ENCODE peak calls at places on chromosomes 12 and 14, in four cellular contexts. One of them, this sample, is unnamed.

GRCh38 chr14:101581806-101582205 is 20.5 kb downstream of the DIO3 start:
- DNase-seq in SK-N-SH: no peak
- DNase-seq in HepG2: no peak
- DNase-seq in GM12878: no peak
- DNase-seq in this sample: no peak

GRCh38 chr14:68978550-68978911 is 571 bp downstream of the ACTN1 start:
- DNase-seq in HepG2: no peak
- DNase-seq in GM12878: no peak
- DNase-seq in SK-N-SH: peak
- DNase-seq in this sample: peak

GRCh38 chr12:105274571-105274970 is 38.6 kb upstream of the APPL2 start:
- DNase-seq in GM12878: no peak
- DNase-seq in HepG2: no peak
- DNase-seq in SK-N-SH: no peak
- DNase-seq in this sample: no peak

GRCh38 chr12:110819150-110819549 is 27.6 kb upstream of the CCDC63 start:
- DNase-seq in GM12878: no peak
- DNase-seq in SK-N-SH: no peak
- DNase-seq in HepG2: no peak
- DNase-seq in this sample: no peak

GRCh38 chr12:109513977-109514376 is 36.5 kb downstream of the UBE3B start:
- DNase-seq in GM12878: no peak
- DNase-seq in SK-N-SH: no peak
- DNase-seq in HepG2: no peak
- DNase-seq in this sample: no peak

GRCh38 chr14:56115471-56115870 is 2.7 kb upstream of the PELI2 start:
- DNase-seq in GM12878: no peak
- DNase-seq in SK-N-SH: no peak
- DNase-seq in HepG2: no peak
- DNase-seq in this sample: no peak

GRCh38 chr12:125145196-125145595 is 80.0 kb downstream of the AACS start:
- DNase-seq in HepG2: no peak
- DNase-seq in GM12878: no peak
- DNase-seq in SK-N-SH: no peak
- DNase-seq in this sample: no peak

GRCh38 chr12:101698782-101699347 is 1.4 kb downstream of the CHPT1 start:
- DNase-seq in HepG2: no peak
- DNase-seq in GM12878: no peak
- DNase-seq in SK-N-SH: peak
- DNase-seq in this sample: peak

GRCh38 chr12:50647479-50647878 is 116.4 kb upstream of the ATF1 start:
- DNase-seq in GM12878: no peak
- DNase-seq in HepG2: peak
- DNase-seq in SK-N-SH: no peak
- DNase-seq in this sample: no peak

GRCh38 chr14:24874514-24875202 is 175.3 kb downstream of the STXBP6 start:
- DNase-seq in SK-N-SH: no peak
- DNase-seq in HepG2: peak
- DNase-seq in GM12878: no peak
- DNase-seq in this sample: no peak

GRCh38 chr12:90854136-90854689 is 100.8 kb downstream of the CCER1 start:
- DNase-seq in GM12878: no peak
- DNase-seq in SK-N-SH: peak
- DNase-seq in HepG2: peak
- DNase-seq in this sample: no peak

GRCh38 chr14:104348741-104349140 is 210.4 kb downstream of the KIF26A start:
- DNase-seq in SK-N-SH: no peak
- DNase-seq in GM12878: no peak
- DNase-seq in HepG2: no peak
- DNase-seq in this sample: no peak

GRCh38 chr12:31705651-31706050 is 23.2 kb downstream of the AMN1 start:
- DNase-seq in HepG2: no peak
- DNase-seq in SK-N-SH: no peak
- DNase-seq in GM12878: no peak
- DNase-seq in this sample: no peak

GRCh38 chr12:117013726-117014125 is 85.5 kb downstream of the TESC start:
- DNase-seq in GM12878: no peak
- DNase-seq in HepG2: no peak
- DNase-seq in SK-N-SH: no peak
- DNase-seq in this sample: no peak

GRCh38 chr12:13000935-13001724 is 1.1 kb upstream of the HEBP1 start:
- DNase-seq in HepG2: peak
- DNase-seq in SK-N-SH: peak
- DNase-seq in GM12878: no peak
- DNase-seq in this sample: peak

GRCh38 chr12:1007994-1008393 is 17.0 kb downstream of the ERC1 start:
- DNase-seq in SK-N-SH: no peak
- DNase-seq in GM12878: no peak
- DNase-seq in HepG2: no peak
- DNase-seq in this sample: no peak

GRCh38 chr12:21773263-21773741 is 1.2 kb downstream of the KCNJ8 start:
- DNase-seq in HepG2: no peak
- DNase-seq in SK-N-SH: peak
- DNase-seq in GM12878: no peak
- DNase-seq in this sample: peak

GRCh38 chr14:68675233-68675577 is 117.7 kb downstream of the ZFP36L1 start:
- DNase-seq in GM12878: no peak
- DNase-seq in HepG2: peak
- DNase-seq in SK-N-SH: no peak
- DNase-seq in this sample: no peak

GRCh38 chr14:87000071-87000470 is 992.9 kb downstream of the GALC start:
- DNase-seq in HepG2: no peak
- DNase-seq in SK-N-SH: no peak
- DNase-seq in GM12878: no peak
- DNase-seq in this sample: no peak

GRCh38 chr12:26987634-26988424 is 26.4 kb downstream of the TM7SF3 start:
- DNase-seq in SK-N-SH: no peak
- DNase-seq in GM12878: no peak
- DNase-seq in HepG2: no peak
- DNase-seq in this sample: no peak

GRCh38 chr14:103735815-103736545 is 20.4 kb downstream of the ZFYVE21 start:
- DNase-seq in HepG2: no peak
- DNase-seq in GM12878: no peak
- DNase-seq in SK-N-SH: no peak
- DNase-seq in this sample: no peak

GRCh38 chr12:76449572-76449971 is 101.4 kb upstream of the BBS10 start:
- DNase-seq in SK-N-SH: no peak
- DNase-seq in GM12878: no peak
- DNase-seq in HepG2: no peak
- DNase-seq in this sample: no peak

GRCh38 chr12:20490213-20490612 is 121.9 kb downstream of the PDE3A start:
- DNase-seq in GM12878: no peak
- DNase-seq in SK-N-SH: no peak
- DNase-seq in HepG2: no peak
- DNase-seq in this sample: no peak

GRCh38 chr14:103404032-103404918 is 19.1 kb downstream of the MARK3 start:
- DNase-seq in HepG2: no peak
- DNase-seq in GM12878: no peak
- DNase-seq in SK-N-SH: no peak
- DNase-seq in this sample: no peak

GRCh38 chr12:43291516-43291915 is 260.5 kb downstream of the ADAMTS20 start:
- DNase-seq in SK-N-SH: no peak
- DNase-seq in GM12878: no peak
- DNase-seq in HepG2: no peak
- DNase-seq in this sample: no peak

GRCh38 chr12:76623929-76624328 is 64.4 kb upstream of the OSBPL8 start:
- DNase-seq in GM12878: no peak
- DNase-seq in SK-N-SH: no peak
- DNase-seq in HepG2: no peak
- DNase-seq in this sample: no peak

GRCh38 chr14:73457050-73457934 is 1.1 kb downstream of the NUMB start:
- DNase-seq in HepG2: no peak
- DNase-seq in GM12878: no peak
- DNase-seq in SK-N-SH: peak
- DNase-seq in this sample: no peak

GRCh38 chr14:71388862-71389261 is 481.6 kb downstream of the PCNX1 start:
- DNase-seq in HepG2: no peak
- DNase-seq in SK-N-SH: no peak
- DNase-seq in GM12878: no peak
- DNase-seq in this sample: no peak

GRCh38 chr12:89075890-89076591 is 276.3 kb downstream of the DUSP6 start:
- DNase-seq in GM12878: no peak
- DNase-seq in SK-N-SH: no peak
- DNase-seq in HepG2: no peak
- DNase-seq in this sample: no peak

GRCh38 chr14:88904864-88905263 is 80.4 kb downstream of the TTC8 start:
- DNase-seq in GM12878: no peak
- DNase-seq in SK-N-SH: peak
- DNase-seq in HepG2: no peak
- DNase-seq in this sample: no peak

GRCh38 chr12:121033625-121034349 is 5.3 kb downstream of the OASL start:
- DNase-seq in HepG2: no peak
- DNase-seq in SK-N-SH: no peak
- DNase-seq in GM12878: peak
- DNase-seq in this sample: no peak

GRCh38 chr12:70645494-70646317 is 8.5 kb upstream of the PTPRB start:
- DNase-seq in GM12878: no peak
- DNase-seq in HepG2: peak
- DNase-seq in SK-N-SH: no peak
- DNase-seq in this sample: peak

GRCh38 chr12:69354561-69355187 is 4.9 kb upstream of the YEATS4 start:
- DNase-seq in HepG2: peak
- DNase-seq in GM12878: no peak
- DNase-seq in SK-N-SH: no peak
- DNase-seq in this sample: no peak

GRCh38 chr12:6951551-6952120 is 480 bp downstream of the PTPN6 start:
- DNase-seq in GM12878: no peak
- DNase-seq in HepG2: no peak
- DNase-seq in SK-N-SH: peak
- DNase-seq in this sample: no peak

GRCh38 chr12:60266381-60266852 is 670.6 kb downstream of the SLC16A7 start:
- DNase-seq in SK-N-SH: no peak
- DNase-seq in HepG2: peak
- DNase-seq in GM12878: no peak
- DNase-seq in this sample: no peak

GRCh38 chr12:29796823-29797263 is 13.1 kb upstream of the TMTC1 start:
- DNase-seq in SK-N-SH: no peak
- DNase-seq in HepG2: no peak
- DNase-seq in GM12878: no peak
- DNase-seq in this sample: no peak

GRCh38 chr14:95397325-95397724 is 77.6 kb upstream of the CLMN start:
- DNase-seq in GM12878: no peak
- DNase-seq in SK-N-SH: peak
- DNase-seq in HepG2: no peak
- DNase-seq in this sample: no peak

GRCh38 chr12:33536431-33536830 is 96.8 kb upstream of the SYT10 start:
- DNase-seq in GM12878: no peak
- DNase-seq in HepG2: no peak
- DNase-seq in SK-N-SH: no peak
- DNase-seq in this sample: no peak

GRCh38 chr14:64680013-64680674 is 24.1 kb upstream of the PLEKHG3 start:
- DNase-seq in GM12878: no peak
- DNase-seq in SK-N-SH: no peak
- DNase-seq in HepG2: no peak
- DNase-seq in this sample: no peak
- TF ChIP-seq GABPA in GM12878: no peak
- TF ChIP-seq GABPA in SK-N-SH: no peak
- TF ChIP-seq GABPA in HepG2: no peak
- TF ChIP-seq GABPA in this sample: no peak

GRCh38 chr12:92070864-92071445 is 74.7 kb downstream of the BTG1 start:
- DNase-seq in HepG2: peak
- DNase-seq in SK-N-SH: no peak
- DNase-seq in GM12878: no peak
- DNase-seq in this sample: no peak
- TF ChIP-seq FOXM1 in HepG2: no peak
- TF ChIP-seq FOXM1 in SK-N-SH: no peak
- TF ChIP-seq FOXM1 in GM12878: no peak
- TF ChIP-seq FOXM1 in this sample: no peak

GRCh38 chr12:57226588-57227314 is 2.8 kb upstream of the SHMT2 start:
- DNase-seq in SK-N-SH: no peak
- DNase-seq in GM12878: no peak
- DNase-seq in HepG2: no peak
- DNase-seq in this sample: peak

GRCh38 chr12:57225680-57226190 is 3.8 kb upstream of the SHMT2 start:
- DNase-seq in SK-N-SH: no peak
- DNase-seq in HepG2: no peak
- DNase-seq in GM12878: no peak
- DNase-seq in this sample: no peak

GRCh38 chr12:57223191-57224165 is 6.0 kb upstream of the SHMT2 start:
- DNase-seq in HepG2: no peak
- DNase-seq in SK-N-SH: no peak
- DNase-seq in GM12878: no peak
- DNase-seq in this sample: no peak

GRCh38 chr12:57224278-57224972 is 5.1 kb upstream of the SHMT2 start:
- DNase-seq in SK-N-SH: no peak
- DNase-seq in GM12878: no peak
- DNase-seq in HepG2: no peak
- DNase-seq in this sample: no peak

GRCh38 chr12:57224973-57225679 is 4.4 kb upstream of the SHMT2 start:
- DNase-seq in SK-N-SH: no peak
- DNase-seq in GM12878: no peak
- DNase-seq in HepG2: no peak
- DNase-seq in this sample: no peak
- TF ChIP-seq GABPA in SK-N-SH: no peak
- TF ChIP-seq GABPA in GM12878: no peak
- TF ChIP-seq GABPA in HepG2: no peak
- TF ChIP-seq GABPA in this sample: no peak

DNA sequence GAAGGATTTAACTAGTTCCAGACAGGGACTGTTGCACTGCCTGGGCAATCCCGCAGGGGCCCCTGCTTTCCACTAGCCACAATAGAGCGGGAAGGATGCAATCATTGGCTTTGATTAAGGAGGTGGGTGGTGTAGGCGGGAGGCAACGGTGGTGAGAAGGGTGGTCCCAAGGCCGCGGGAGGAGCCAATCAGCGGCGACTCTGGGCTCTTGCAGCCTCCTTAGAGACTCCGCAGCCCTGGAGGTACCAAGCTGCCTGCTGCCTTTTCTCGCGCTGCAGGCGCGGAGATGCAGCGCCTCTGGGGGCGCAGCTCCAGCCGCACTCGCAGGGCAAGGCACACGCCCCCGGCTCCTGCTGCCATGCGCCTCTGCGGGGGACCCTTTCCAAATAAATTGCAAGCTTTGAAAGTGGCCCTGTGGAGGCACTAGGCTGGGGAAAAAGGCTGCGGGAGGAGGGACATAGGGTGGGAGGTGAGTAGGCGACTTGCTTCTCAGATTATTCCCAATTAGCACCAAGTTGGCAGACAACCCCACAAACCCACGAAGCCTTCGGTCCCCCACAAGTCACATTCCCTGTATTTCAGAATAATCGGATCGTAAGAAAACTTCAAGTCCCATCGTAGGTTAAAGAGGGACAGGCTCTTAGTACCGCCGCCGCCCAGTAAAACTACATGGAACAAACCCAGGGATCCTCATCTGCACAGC is 860 bp upstream of the KCNA1 start:
- DNase-seq in GM12878: no peak
- DNase-seq in SK-N-SH: peak
- DNase-seq in HepG2: no peak
- DNase-seq in this sample: no peak
- TF ChIP-seq FOXM1 in GM12878: no peak
- TF ChIP-seq FOXM1 in SK-N-SH: no peak
- TF ChIP-seq FOXM1 in HepG2: no peak
- TF ChIP-seq FOXM1 in this sample: no peak

This sample was measured in K562.